ENCODE peak calls at places on chromosomes 5 and 9, in seven cellular contexts. F is A172, T is GM12891, M is ELF-1, Z is Calu3, V is cardiac fibroblast, R is aorta. C is an unnamed sample.
A peak's percentile ranks its signal among the peaks of the same experiment; 100 is the strongest.

GRCh38 chr5:140295414-140295813 is 7.5 kb downstream of the PFDN1 start:
- DNase-seq in F (peak; percentile 91), T (no peak), M (no peak), Z (peak; percentile 63), V (peak; percentile 99), R (no peak), C (peak; percentile 96)

GRCh38 chr5:122164831-122165573 is 35.7 kb downstream of the ZNF474 start:
- DNase-seq in F (no peak), T (no peak), M (no peak), Z (no peak), V (no peak), R (no peak), C (no peak)

GRCh38 chr9:109981091-109981490 is 201.1 kb downstream of the PALM2AKAP2 start:
- DNase-seq in F (no peak), T (no peak), M (no peak), Z (no peak), V (no peak), R (no peak), C (peak; percentile 81)

GRCh38 chr5:179907570-179908324 is at the start of gene TBC1D9B:
- DNase-seq in F (peak; percentile 40), T (peak; percentile 74), M (peak; percentile 54), Z (peak; percentile 74), V (peak; percentile 62), R (peak; percentile 91), C (peak; percentile 60)

GRCh38 chr9:19231126-19232035 is 888 bp downstream of the DENND4C start:
- DNase-seq in F (peak; percentile 18), T (peak; percentile 20), M (peak; percentile 30), Z (peak; percentile 12), V (peak; percentile 35), R (no peak), C (peak; percentile 4)

GRCh38 chr5:140246378-140247122 is 56.4 kb downstream of the PFDN1 start:
- DNase-seq in F (peak; percentile 84), T (no peak), M (peak; percentile 76), Z (no peak), V (peak; percentile 76), R (no peak), C (peak; percentile 78)

GRCh38 chr5:133930061-133930823 is 38.2 kb downstream of the C5orf15 start:
- DNase-seq in F (no peak), T (no peak), M (no peak), Z (no peak), V (peak; percentile 58), R (peak; percentile 91), C (no peak)

GRCh38 chr5:154740957-154741356 is 14.2 kb upstream of the LARP1 start:
- DNase-seq in F (no peak), T (no peak), M (no peak), Z (no peak), V (no peak), R (no peak), C (no peak)

GRCh38 chr5:86786955-86787354 is 169.2 kb downstream of the COX7C start:
- DNase-seq in F (no peak), T (no peak), M (peak; percentile 82), Z (no peak), V (no peak), R (no peak), C (no peak)

GRCh38 chr9:71587576-71588362 is 180.5 kb downstream of the CEMIP2 start:
- DNase-seq in F (peak; percentile 12), T (no peak), M (no peak), Z (no peak), V (peak; percentile 76), R (no peak), C (peak; percentile 64)

GRCh38 chr5:85868070-85868469 is 749.7 kb upstream of the COX7C start:
- DNase-seq in F (no peak), T (no peak), M (no peak), Z (no peak), V (no peak), R (no peak), C (peak; percentile 7)

GRCh38 chr5:37668524-37669047 is 171.3 kb downstream of the GDNF start:
- DNase-seq in F (peak; percentile 100), T (no peak), M (peak; percentile 31), Z (peak; percentile 73), V (peak; percentile 99), R (peak; percentile 66), C (peak; percentile 99)

GRCh38 chr5:152378730-152379129 is 26.3 kb downstream of the NMUR2 start:
- DNase-seq in F (peak; percentile 31), T (no peak), M (no peak), Z (peak; percentile 14), V (no peak), R (no peak), C (peak; percentile 74)

GRCh38 chr5:121350493-121350892 is 501.2 kb upstream of the FTMT start:
- DNase-seq in F (no peak), T (no peak), M (no peak), Z (no peak), V (peak; percentile 1), R (no peak), C (peak; percentile 47)

GRCh38 chr5:177489119-177489716 is 8.2 kb downstream of the PDLIM7 start:
- DNase-seq in F (no peak), T (no peak), M (no peak), Z (no peak), V (no peak), R (peak; percentile 81), C (no peak)

GRCh38 chr9:135906291-135907005 is 898 bp downstream of the CAMSAP1 start:
- DNase-seq in F (peak; percentile 45), T (no peak), M (peak; percentile 41), Z (peak; percentile 8), V (peak; percentile 70), R (no peak), C (peak; percentile 30)

GRCh38 chr5:170332058-170332457 is 34.5 kb upstream of the LCP2 start:
- DNase-seq in F (no peak), T (no peak), M (no peak), Z (no peak), V (no peak), R (no peak), C (no peak)